ENCODE peak calls at places on chromosomes 1 and 21, in seven cellular contexts. M, E, H, Q, T, W and C are unnamed samples. For H4K20me1 and H3K9me2, the result is how much of the 10 kb centered on the place peaks cover.

GRCh38 chr1:180892272-180892671 is 20.4 kb upstream of the KIAA1614 start:
- DNase-seq in M (no peak), E (no peak), H (no peak), Q (no peak), T (no peak), W (no peak), C (no peak)

GRCh38 chr21:46154955-46155513 is 345 bp downstream of the FTCD start:
- DNase-seq in M (no peak), E (no peak), H (no peak), Q (no peak), T (no peak), W (no peak), C (peak)

GRCh38 chr1:11967028-11967547 is 13.2 kb upstream of the MFN2 start:
- DNase-seq in M (peak), E (peak), H (peak), Q (peak), T (peak), W (peak), C (peak)

GRCh38 chr1:36225298-36225899 is 1.2 kb downstream of the THRAP3 start:
- DNase-seq in M (no peak), E (no peak), H (peak), Q (no peak), T (no peak), W (no peak), C (no peak)

GRCh38 chr1:206114692-206115430 is 2.3 kb downstream of the AVPR1B start:
- DNase-seq in M (no peak), E (no peak), H (no peak), Q (no peak), T (no peak), W (no peak), C (no peak)

GRCh38 chr21:31915566-31915965 is 42.7 kb downstream of the HUNK start:
- DNase-seq in M (no peak), E (no peak), H (no peak), Q (no peak), T (no peak), W (no peak), C (no peak)

GRCh38 chr1:181818459-181818858 is 243.1 kb downstream of the ZNF648 start:
- DNase-seq in M (no peak), E (no peak), H (no peak), Q (no peak), T (no peak), W (no peak), C (no peak)

GRCh38 chr1:53344921-53345838 is 17.3 kb upstream of the LRP8 start:
- DNase-seq in M (no peak), E (no peak), H (no peak), Q (no peak), T (no peak), W (no peak), C (no peak)

GRCh38 chr1:21863981-21864380 is 51.9 kb downstream of the LDLRAD2 start:
- DNase-seq in M (no peak), E (no peak), H (no peak), Q (no peak), T (no peak), W (no peak), C (no peak)

GRCh38 chr21:37206531-37206930 is 60.6 kb downstream of the VPS26C start:
- DNase-seq in M (no peak), E (no peak), H (no peak), Q (no peak), T (no peak), W (no peak), C (no peak)

GRCh38 chr1:55211909-55212308 is 3.3 kb downstream of the USP24 start:
- DNase-seq in M (peak), E (peak), H (no peak), Q (no peak), T (no peak), W (no peak), C (no peak)

GRCh38 chr1:55211456-55211855 is 3.7 kb downstream of the USP24 start:
- DNase-seq in M (peak), E (no peak), H (no peak), Q (no peak), T (no peak), W (no peak), C (no peak)

GRCh38 chr1:55209247-55209646 is 5.9 kb downstream of the USP24 start:
- DNase-seq in M (peak), E (peak), H (peak), Q (no peak), T (no peak), W (peak), C (no peak)

GRCh38 chr1:55212349-55213028 is 2.7 kb downstream of the USP24 start:
- DNase-seq in M (peak), E (peak), H (no peak), Q (no peak), T (peak), W (peak), C (no peak)

DNA sequence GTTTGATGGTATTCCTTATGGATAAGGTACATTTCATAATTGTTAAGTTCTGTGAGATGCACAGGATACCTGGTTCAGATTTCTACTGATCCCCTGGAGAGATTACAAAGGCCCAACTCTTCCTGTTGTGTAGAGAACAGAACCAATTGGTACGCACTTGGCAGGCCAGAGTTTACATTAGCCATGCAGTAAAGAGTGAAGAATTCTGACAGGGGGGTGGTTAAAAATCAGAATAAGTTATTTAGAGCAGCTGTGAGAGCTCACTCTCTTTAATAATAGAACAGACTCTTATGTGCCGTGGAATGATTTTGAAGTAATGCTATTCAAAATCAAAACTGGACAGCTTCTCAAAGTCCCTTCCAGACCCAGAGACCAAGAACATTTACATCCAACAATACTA is 4.2 kb downstream of the USP24 start:
- DNase-seq in M (no peak), E (no peak), H (no peak), Q (no peak), T (no peak), W (no peak), C (no peak)
- H4K20me1 ChIP-seq in M (under half), E (under half), H (under half), Q (under half), T (under half), W (under half), C (under half)

DNA sequence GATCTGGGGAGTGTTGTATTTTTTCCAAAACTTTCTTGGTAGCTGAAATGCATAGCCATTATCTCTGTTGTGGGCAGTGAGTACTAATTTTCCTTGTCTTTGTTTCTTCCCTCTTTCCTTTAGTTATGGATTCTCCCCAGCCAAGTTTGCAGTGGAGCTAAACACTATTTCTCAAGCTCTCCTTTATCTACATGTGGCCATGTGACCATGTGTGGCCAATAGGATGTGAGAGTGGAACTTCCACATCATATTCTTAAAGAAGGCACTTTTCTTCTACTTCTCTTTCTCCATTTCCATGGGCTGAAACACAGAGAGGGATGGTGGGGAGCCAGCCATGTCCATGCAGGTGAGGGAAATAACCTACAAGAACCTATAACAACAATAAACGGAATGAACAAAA is 230.8 kb downstream of the CTH start:
- DNase-seq in M (no peak), E (no peak), H (no peak), Q (no peak), T (no peak), W (no peak), C (no peak)
- H3K9me2 ChIP-seq in M (under half), E (under half), H (under half), Q (under half), T (under half), W (under half), C (under half)

DNA sequence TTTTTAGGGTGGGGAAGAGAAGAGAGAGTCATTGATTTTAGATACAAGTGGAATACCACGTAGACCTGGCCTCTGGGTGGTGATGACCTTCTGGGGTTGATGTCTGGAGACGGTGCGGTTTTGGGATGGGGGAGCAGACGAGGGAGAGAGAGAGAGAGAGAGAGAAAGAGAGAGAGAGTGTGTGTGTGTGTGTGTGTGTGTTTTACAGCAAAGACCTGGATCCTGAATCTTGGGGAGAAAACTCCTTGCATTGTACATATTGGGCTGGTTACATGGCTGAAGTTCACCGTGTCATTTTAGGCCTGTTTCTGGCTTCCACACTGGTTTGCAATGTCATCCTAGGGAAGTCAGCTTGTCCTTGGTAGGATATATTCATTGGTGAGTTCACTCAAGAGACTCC is 89.0 kb downstream of the GALNT2 start:
- DNase-seq in M (no peak), E (no peak), H (no peak), Q (no peak), T (no peak), W (no peak), C (no peak)
- H4K20me1 ChIP-seq in M (under half), E (under half), H (under half), Q (under half), T (under half), W (under half), C (under half)

GRCh38 chr21:15243356-15243755 is 178.6 kb upstream of the NRIP1 start:
- DNase-seq in M (no peak), E (no peak), H (no peak), Q (no peak), T (no peak), W (peak), C (no peak)
- H3K9me2 ChIP-seq in M (under half), E (under half), H (under half), Q (under half), T (under half), W (under half), C (under half)

GRCh38 chr1:155695608-155696007 is 6.7 kb downstream of the DAP3 start:
- DNase-seq in M (no peak), E (no peak), H (no peak), Q (no peak), T (no peak), W (no peak), C (no peak)

GRCh38 chr1:155697046-155697445 is 8.2 kb downstream of the DAP3 start:
- DNase-seq in M (no peak), E (no peak), H (no peak), Q (peak), T (no peak), W (peak), C (no peak)

GRCh38 chr1:155695107-155695506 is 6.2 kb downstream of the DAP3 start:
- DNase-seq in M (no peak), E (no peak), H (no peak), Q (peak), T (peak), W (no peak), C (no peak)

GRCh38 chr1:155698382-155699038 is 9.6 kb downstream of the DAP3 start:
- DNase-seq in M (no peak), E (no peak), H (peak), Q (peak), T (peak), W (peak), C (peak)

DNA sequence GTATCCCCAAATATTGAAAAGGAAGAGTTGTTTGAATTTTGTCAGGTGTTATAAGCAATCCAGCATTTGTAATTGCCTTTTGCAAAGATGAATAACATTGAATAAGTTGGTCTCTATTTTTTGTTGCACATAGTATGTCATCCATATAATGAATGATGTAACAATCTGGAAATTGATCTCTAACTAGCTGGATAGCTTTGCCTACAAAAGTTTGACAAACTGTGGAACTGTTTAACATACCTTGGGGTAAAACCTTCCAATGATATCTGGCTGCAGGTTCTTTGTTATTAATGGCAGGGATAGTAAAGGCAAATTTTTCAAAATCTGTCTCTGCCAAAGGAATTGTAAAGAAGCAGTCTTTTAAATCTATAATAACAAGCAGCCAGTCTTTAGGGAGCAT is 7.6 kb downstream of the DAP3 start:
- DNase-seq in M (no peak), E (no peak), H (no peak), Q (no peak), T (no peak), W (no peak), C (no peak)
- H4K20me1 ChIP-seq in M (under half), E (under half), H (under half), Q (under half), T (under half), W (under half), C (under half)

DNA sequence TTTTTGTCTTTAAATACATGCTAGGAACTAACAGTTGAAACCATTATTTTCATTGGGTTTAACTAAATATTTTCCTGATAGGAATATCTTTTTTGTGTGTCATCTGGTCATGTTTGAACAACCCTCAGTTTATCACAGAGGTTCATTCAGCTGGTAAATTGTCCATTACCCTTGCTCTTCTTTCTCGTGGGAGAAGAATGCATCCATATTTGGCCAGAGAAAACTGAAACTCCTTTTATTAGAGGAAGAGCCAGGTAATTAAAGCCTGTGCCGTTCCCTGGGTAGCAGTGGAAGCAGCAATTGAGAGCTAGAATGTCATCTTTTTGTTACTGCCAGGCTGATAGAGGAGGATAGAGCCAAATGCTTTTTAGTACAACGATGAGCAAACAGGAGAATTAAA is 587.2 kb upstream of the ZRANB2 start:
- DNase-seq in M (no peak), E (no peak), H (no peak), Q (no peak), T (no peak), W (no peak), C (no peak)
- H3K9me2 ChIP-seq in M (under half), E (under half), H (under half), Q (under half), T (under half), W (under half), C (under half)